ENCODE peak calls at places on chromosomes 11 and 22, in four cellular contexts. One of them, this sample, is unnamed.

GRCh38 chr11:7442588-7443215 is 42.6 kb upstream of the OLFML1 start:
- DNase-seq in CD8-positive, alpha-beta T cell: peak; percentile 63
- DNase-seq in right lobe of liver: peak; percentile 72
- DNase-seq in GM23338: peak; percentile 84
- DNase-seq in this sample: peak; percentile 90

GRCh38 chr11:12139144-12139881 is 28.9 kb downstream of the MICAL2 start:
- DNase-seq in right lobe of liver: no peak
- DNase-seq in GM23338: no peak
- DNase-seq in CD8-positive, alpha-beta T cell: no peak
- DNase-seq in this sample: no peak

GRCh38 chr11:61697093-61697492 is 16.9 kb downstream of the DAGLA start:
- DNase-seq in GM23338: no peak
- DNase-seq in right lobe of liver: no peak
- DNase-seq in CD8-positive, alpha-beta T cell: no peak
- DNase-seq in this sample: no peak

GRCh38 chr11:130181295-130182272 is 22.0 kb downstream of the ST14 start:
- DNase-seq in right lobe of liver: peak; percentile 87
- DNase-seq in CD8-positive, alpha-beta T cell: no peak
- DNase-seq in GM23338: no peak
- DNase-seq in this sample: no peak

GRCh38 chr11:108775324-108775723 is 110.5 kb downstream of the DDX10 start:
- DNase-seq in CD8-positive, alpha-beta T cell: no peak
- DNase-seq in right lobe of liver: no peak
- DNase-seq in GM23338: no peak
- DNase-seq in this sample: no peak

GRCh38 chr11:110069158-110069737 is 23.9 kb upstream of the ZC3H12C start:
- DNase-seq in CD8-positive, alpha-beta T cell: no peak
- DNase-seq in right lobe of liver: peak; percentile 59
- DNase-seq in GM23338: no peak
- DNase-seq in this sample: peak; percentile 67

GRCh38 chr22:21771631-21771976 is 36.0 kb upstream of the YPEL1 start:
- DNase-seq in right lobe of liver: no peak
- DNase-seq in CD8-positive, alpha-beta T cell: no peak
- DNase-seq in GM23338: no peak
- DNase-seq in this sample: no peak

GRCh38 chr11:94151903-94152677 is 23.4 kb downstream of the PANX1 start:
- DNase-seq in CD8-positive, alpha-beta T cell: no peak
- DNase-seq in GM23338: no peak
- DNase-seq in right lobe of liver: no peak
- DNase-seq in this sample: no peak

GRCh38 chr11:100851129-100851528 is 164.0 kb downstream of the ARHGAP42 start:
- DNase-seq in CD8-positive, alpha-beta T cell: no peak
- DNase-seq in GM23338: no peak
- DNase-seq in right lobe of liver: no peak
- DNase-seq in this sample: no peak

GRCh38 chr11:35800970-35801953 is 138.7 kb downstream of the TRIM44 start:
- DNase-seq in right lobe of liver: no peak
- DNase-seq in GM23338: no peak
- DNase-seq in CD8-positive, alpha-beta T cell: no peak
- DNase-seq in this sample: no peak

GRCh38 chr11:67674442-67674871 is at the start of gene ALDH3B2:
- DNase-seq in right lobe of liver: no peak
- DNase-seq in CD8-positive, alpha-beta T cell: no peak
- DNase-seq in GM23338: no peak
- DNase-seq in this sample: no peak

GRCh38 chr11:67671211-67671520 is 3.3 kb downstream of the ALDH3B2 start:
- DNase-seq in right lobe of liver: no peak
- DNase-seq in CD8-positive, alpha-beta T cell: no peak
- DNase-seq in GM23338: no peak
- DNase-seq in this sample: no peak

GRCh38 chr11:67675058-67675747 is 780 bp upstream of the ALDH3B2 start:
- DNase-seq in right lobe of liver: no peak
- DNase-seq in GM23338: no peak
- DNase-seq in CD8-positive, alpha-beta T cell: no peak
- DNase-seq in this sample: no peak

GRCh38 chr11:67673358-67673757 is 1.1 kb downstream of the ALDH3B2 start:
- DNase-seq in GM23338: no peak
- DNase-seq in CD8-positive, alpha-beta T cell: no peak
- DNase-seq in right lobe of liver: no peak
- DNase-seq in this sample: no peak

GRCh38 chr11:67673902-67674301 is 521 bp downstream of the ALDH3B2 start:
- DNase-seq in GM23338: no peak
- DNase-seq in right lobe of liver: no peak
- DNase-seq in CD8-positive, alpha-beta T cell: no peak
- DNase-seq in this sample: no peak
- H3K27ac ChIP-seq in GM23338: no peak overlapping the region
- H3K27ac ChIP-seq in right lobe of liver: no peak overlapping the region
- H3K27ac ChIP-seq in CD8-positive, alpha-beta T cell: no peak overlapping the region
- H3K27ac ChIP-seq in this sample: no peak overlapping the region

DNA sequence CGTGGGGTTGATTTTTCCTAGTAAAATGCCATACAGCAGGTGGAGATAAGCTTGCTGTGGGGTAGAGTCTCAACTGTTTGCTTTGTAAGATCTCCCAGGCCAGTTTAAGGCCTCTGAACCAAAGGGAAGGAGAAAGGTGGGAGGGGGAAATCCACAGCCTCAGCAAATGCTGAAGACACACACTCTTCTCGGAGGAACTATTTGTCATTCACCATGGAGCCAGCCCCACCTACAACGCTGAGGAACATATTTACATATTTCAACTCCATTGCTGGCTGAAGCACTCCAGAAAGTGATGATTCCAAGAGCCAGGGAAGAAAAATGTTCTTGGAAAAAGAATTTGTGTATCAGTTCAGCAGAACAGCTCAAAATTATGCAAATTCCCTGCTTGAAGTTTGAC is 6.6 kb downstream of the TENM4 start:
- DNase-seq in CD8-positive, alpha-beta T cell: no peak
- DNase-seq in right lobe of liver: no peak
- DNase-seq in GM23338: no peak
- DNase-seq in this sample: no peak
- H3K27me3 ChIP-seq in CD8-positive, alpha-beta T cell: peaks cover 11% of the 10 kb centered on the region
- H3K27me3 ChIP-seq in right lobe of liver: peaks cover 25% of the 10 kb centered on the region
- H3K27me3 ChIP-seq in GM23338: peaks cover 85% of the 10 kb centered on the region
- H3K27me3 ChIP-seq in this sample: no peaks in the 10 kb centered on the region

GRCh38 chr11:86743223-86744118 is 56.9 kb upstream of the PRSS23 start:
- DNase-seq in GM23338: no peak
- DNase-seq in right lobe of liver: no peak
- DNase-seq in CD8-positive, alpha-beta T cell: no peak
- DNase-seq in this sample: no peak

GRCh38 chr11:86738615-86739014 is 61.7 kb upstream of the PRSS23 start:
- DNase-seq in CD8-positive, alpha-beta T cell: no peak
- DNase-seq in GM23338: no peak
- DNase-seq in right lobe of liver: no peak
- DNase-seq in this sample: no peak

GRCh38 chr11:86740628-86741488 is 59.5 kb upstream of the PRSS23 start:
- DNase-seq in CD8-positive, alpha-beta T cell: no peak
- DNase-seq in GM23338: peak; percentile 66
- DNase-seq in right lobe of liver: no peak
- DNase-seq in this sample: peak; percentile 38

GRCh38 chr11:86742436-86742805 is 57.9 kb upstream of the PRSS23 start:
- DNase-seq in CD8-positive, alpha-beta T cell: no peak
- DNase-seq in GM23338: no peak
- DNase-seq in right lobe of liver: no peak
- DNase-seq in this sample: no peak

DNA sequence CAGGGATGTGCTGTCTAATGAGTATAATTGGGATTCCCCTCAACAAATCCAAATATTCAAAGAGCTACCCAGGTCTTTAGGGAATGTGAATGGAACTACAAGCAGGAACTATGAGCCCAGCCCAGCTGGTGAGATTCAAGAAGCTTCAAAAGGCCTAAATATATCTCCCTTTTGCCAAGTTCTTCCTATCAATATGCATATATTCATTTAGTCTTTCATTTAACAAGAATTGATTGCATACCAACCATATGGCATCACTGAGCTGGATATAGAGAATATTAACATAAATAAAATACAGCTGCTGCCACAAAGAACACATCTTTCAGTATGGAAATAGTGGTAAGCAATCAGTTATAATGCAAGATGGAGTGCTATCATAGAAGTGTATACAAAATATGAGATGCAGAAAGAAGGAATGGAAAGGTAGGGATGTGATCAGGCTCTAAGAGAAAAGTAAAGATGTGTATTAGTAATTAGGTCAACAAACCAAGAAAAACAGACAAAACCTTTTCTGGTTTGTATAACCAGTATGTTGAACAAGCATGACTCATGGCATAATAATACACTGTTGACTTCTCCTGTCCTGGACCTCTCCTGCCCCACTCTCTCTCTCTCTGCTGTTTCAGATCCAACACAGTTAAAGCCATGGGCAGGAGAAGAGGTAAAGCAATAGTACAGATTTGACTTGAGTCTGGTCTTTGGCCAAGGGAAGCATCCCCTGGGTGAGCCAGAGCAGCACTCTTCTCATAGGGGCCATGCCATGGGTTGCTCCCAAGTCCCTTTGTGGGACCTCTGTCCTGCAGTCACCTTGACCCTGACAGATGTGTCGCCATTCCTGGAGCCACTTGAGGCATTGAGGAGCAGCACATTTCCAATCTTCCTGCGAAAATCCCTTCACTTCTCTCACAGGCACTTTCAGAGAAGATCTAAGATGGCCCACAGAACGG is 58.6 kb upstream of the PRSS23 start:
- DNase-seq in right lobe of liver: no peak
- DNase-seq in GM23338: no peak
- DNase-seq in CD8-positive, alpha-beta T cell: no peak
- DNase-seq in this sample: no peak
- H3K4me3 ChIP-seq in right lobe of liver: no peak overlapping the region
- H3K4me3 ChIP-seq in GM23338: no peak overlapping the region
- H3K4me3 ChIP-seq in CD8-positive, alpha-beta T cell: no peak overlapping the region
- H3K4me3 ChIP-seq in this sample: no peak overlapping the region

GRCh38 chr11:14373941-14374646 is 15.1 kb upstream of the RRAS2 start:
- DNase-seq in right lobe of liver: peak; percentile 72
- DNase-seq in CD8-positive, alpha-beta T cell: no peak
- DNase-seq in GM23338: no peak
- DNase-seq in this sample: peak; percentile 32
- H3K27ac ChIP-seq in right lobe of liver: peak overlapping the region; percentile 55
- H3K27ac ChIP-seq in CD8-positive, alpha-beta T cell: no peak overlapping the region
- H3K27ac ChIP-seq in GM23338: no peak overlapping the region
- H3K27ac ChIP-seq in this sample: peak overlapping the region; percentile 71

GRCh38 chr11:96067160-96067559 is 143.3 kb upstream of the MTMR2 start:
- DNase-seq in right lobe of liver: no peak
- DNase-seq in CD8-positive, alpha-beta T cell: no peak
- DNase-seq in GM23338: no peak
- DNase-seq in this sample: no peak
- H3K27me3 ChIP-seq in right lobe of liver: no peaks in the 10 kb centered on the region
- H3K27me3 ChIP-seq in CD8-positive, alpha-beta T cell: no peaks in the 10 kb centered on the region
- H3K27me3 ChIP-seq in GM23338: no peaks in the 10 kb centered on the region
- H3K27me3 ChIP-seq in this sample: no peaks in the 10 kb centered on the region

GRCh38 chr22:46942816-46943783 is 180.7 kb downstream of the TBC1D22A start:
- DNase-seq in GM23338: no peak
- DNase-seq in CD8-positive, alpha-beta T cell: no peak
- DNase-seq in right lobe of liver: no peak
- DNase-seq in this sample: peak; percentile 66
- H3K4me3 ChIP-seq in GM23338: no peak overlapping the region
- H3K4me3 ChIP-seq in CD8-positive, alpha-beta T cell: no peak overlapping the region
- H3K4me3 ChIP-seq in right lobe of liver: no peak overlapping the region
- H3K4me3 ChIP-seq in this sample: no peak overlapping the region

DNA sequence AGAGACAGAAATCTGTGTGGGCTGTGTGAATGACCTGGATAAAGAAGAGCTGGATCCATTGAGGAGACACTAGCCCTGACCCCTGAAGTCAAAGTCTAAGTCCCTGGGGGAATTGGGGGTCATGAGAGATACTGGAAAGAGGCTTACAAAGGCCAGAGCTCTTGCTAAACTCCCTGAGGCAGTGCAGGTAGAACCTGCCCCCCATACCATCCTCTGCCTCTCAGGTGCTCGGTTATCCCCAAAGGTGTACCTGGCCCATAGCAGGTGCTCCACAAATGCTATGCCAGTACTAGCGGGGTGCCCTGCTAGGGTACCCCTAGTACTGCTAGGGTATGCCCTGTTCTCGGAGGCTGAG is 19.1 kb upstream of the SCARF2 start:
- DNase-seq in CD8-positive, alpha-beta T cell: no peak
- DNase-seq in GM23338: no peak
- DNase-seq in right lobe of liver: no peak
- DNase-seq in this sample: peak; percentile 19
- H3K27ac ChIP-seq in CD8-positive, alpha-beta T cell: no peak overlapping the region
- H3K27ac ChIP-seq in GM23338: no peak overlapping the region
- H3K27ac ChIP-seq in right lobe of liver: no peak overlapping the region
- H3K27ac ChIP-seq in this sample: no peak overlapping the region

This sample was measured in right cardiac atrium.